ENCODE peak calls at places on chromosomes 12 and 14, in four cellular contexts. H, M, W and T are unnamed samples.

GRCh38 chr12:119868992-119869391 is 8.1 kb downstream of the CIT start:
- DNase-seq in W (no peak), M (no peak), H (no peak), T (no peak)

GRCh38 chr12:5615760-5616159 is 183.9 kb downstream of the NTF3 start:
- DNase-seq in H (no peak), M (no peak), W (no peak), T (no peak)

GRCh38 chr14:22837750-22838538 is 1.6 kb downstream of the MMP14 start:
- DNase-seq in M (no peak), H (peak), W (no peak), T (no peak)

GRCh38 chr14:61565836-61566536 is 129.3 kb upstream of the HIF1A start:
- DNase-seq in W (no peak), H (no peak), M (no peak), T (no peak)

GRCh38 chr12:69476276-69477017 is 6.3 kb downstream of the FRS2 start:
- DNase-seq in W (peak), H (no peak), M (no peak), T (no peak)

GRCh38 chr12:77728018-77728417 is 102.7 kb upstream of the NAV3 start:
- DNase-seq in W (no peak), H (no peak), M (no peak), T (no peak)

GRCh38 chr12:72084061-72084460 is 145.4 kb downstream of the TPH2 start:
- DNase-seq in W (no peak), H (no peak), M (no peak), T (no peak)

GRCh38 chr14:43795600-43796228 is 711.4 kb downstream of the FSCB start:
- DNase-seq in H (no peak), W (peak), M (no peak), T (no peak)

GRCh38 chr12:47032644-47033043 is 46.8 kb upstream of the PCED1B start:
- DNase-seq in W (peak), M (peak), H (no peak), T (no peak)

GRCh38 chr12:31220633-31221565 is 105.1 kb downstream of the SINHCAF start:
- DNase-seq in M (no peak), W (no peak), H (no peak), T (no peak)

GRCh38 chr12:63304844-63305243 is 153.8 kb upstream of the AVPR1A start:
- DNase-seq in M (no peak), W (no peak), H (no peak), T (no peak)

GRCh38 chr12:15122349-15122748 is 98.9 kb downstream of the RERG start:
- DNase-seq in H (no peak), M (no peak), W (no peak), T (no peak)

GRCh38 chr12:87853448-87854003 is 175.7 kb downstream of the C12orf50 start:
- DNase-seq in M (no peak), H (no peak), W (no peak), T (no peak)

GRCh38 chr12:49232940-49233841 is 31.7 kb upstream of the TUBA1C start:
- DNase-seq in W (peak), H (peak), M (peak), T (no peak)

GRCh38 chr12:66044731-66045130 is 85.8 kb downstream of the LLPH start:
- DNase-seq in W (peak), H (no peak), M (no peak), T (no peak)

GRCh38 chr12:79174656-79175055 is 310.1 kb downstream of the SYT1 start:
- DNase-seq in M (no peak), H (no peak), W (peak), T (no peak)

GRCh38 chr12:3661028-3661427 is 91.9 kb downstream of the CRACR2A start:
- DNase-seq in W (peak), M (no peak), H (no peak), T (no peak)

GRCh38 chr12:112239881-112240280 is 114.5 kb downstream of the TRAFD1 start:
- DNase-seq in H (no peak), M (no peak), W (no peak), T (no peak)

GRCh38 chr14:24890716-24891115 is 159.2 kb downstream of the STXBP6 start:
- DNase-seq in H (no peak), W (no peak), M (no peak), T (no peak)

GRCh38 chr12:124466200-124467128 is 100.9 kb downstream of the NCOR2 start:
- DNase-seq in M (no peak), H (no peak), W (no peak), T (no peak)

GRCh38 chr12:17192721-17193120 is 586.8 kb upstream of the LMO3 start:
- DNase-seq in H (no peak), W (no peak), M (no peak), T (no peak)

GRCh38 chr14:51880810-51881580 is 20.6 kb downstream of the GNG2 start:
- DNase-seq in M (no peak), H (no peak), W (no peak), T (no peak)

GRCh38 chr12:1332327-1332726 is 262.1 kb downstream of the FBXL14 start:
- DNase-seq in W (peak), M (no peak), H (no peak), T (no peak)

GRCh38 chr12:71333418-71333817 is 106.2 kb upstream of the LGR5 start:
- DNase-seq in W (no peak), H (no peak), M (no peak), T (no peak)

GRCh38 chr12:80241576-80242273 is 142.4 kb downstream of the OTOGL start:
- DNase-seq in W (no peak), H (no peak), M (no peak), T (no peak)

GRCh38 chr12:112796067-112796466 is 4.5 kb downstream of the RPH3A start:
- DNase-seq in H (no peak), W (no peak), M (no peak), T (no peak)

GRCh38 chr14:68404652-68405183 is 388.1 kb downstream of the ZFP36L1 start:
- DNase-seq in M (no peak), W (no peak), H (no peak), T (no peak)

GRCh38 chr14:81516941-81517797 is 16.5 kb downstream of the SEL1L start:
- DNase-seq in H (no peak), W (peak), M (no peak), T (no peak)

GRCh38 chr12:94091624-94092023 is 56.8 kb upstream of the PLXNC1 start:
- DNase-seq in H (no peak), W (no peak), M (no peak), T (no peak)

DNA sequence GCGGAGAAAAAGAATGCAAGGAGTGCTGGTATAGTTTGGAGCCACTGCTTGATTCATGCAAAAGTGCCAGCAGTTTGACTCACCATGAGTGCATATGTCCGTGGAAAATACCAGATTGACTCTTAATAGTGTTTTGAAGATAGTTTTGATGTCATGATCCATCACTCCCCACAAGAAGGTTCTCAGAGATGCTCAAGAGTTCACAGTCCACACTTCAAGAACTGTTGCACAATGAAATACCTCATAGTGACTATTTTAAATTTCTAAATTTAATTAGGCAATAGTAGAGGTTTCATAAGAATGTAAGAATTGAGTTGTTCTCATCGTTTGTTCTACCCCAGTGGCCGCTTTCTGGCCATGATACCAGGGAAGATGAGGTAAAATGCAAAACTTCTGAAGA is 286.6 kb upstream of the RGS6 start:
- DNase-seq in M (no peak), H (no peak), W (no peak), T (no peak)
- TF ChIP-seq BRCA1 in M (no peak), H (no peak), W (no peak), T (no peak)

DNA sequence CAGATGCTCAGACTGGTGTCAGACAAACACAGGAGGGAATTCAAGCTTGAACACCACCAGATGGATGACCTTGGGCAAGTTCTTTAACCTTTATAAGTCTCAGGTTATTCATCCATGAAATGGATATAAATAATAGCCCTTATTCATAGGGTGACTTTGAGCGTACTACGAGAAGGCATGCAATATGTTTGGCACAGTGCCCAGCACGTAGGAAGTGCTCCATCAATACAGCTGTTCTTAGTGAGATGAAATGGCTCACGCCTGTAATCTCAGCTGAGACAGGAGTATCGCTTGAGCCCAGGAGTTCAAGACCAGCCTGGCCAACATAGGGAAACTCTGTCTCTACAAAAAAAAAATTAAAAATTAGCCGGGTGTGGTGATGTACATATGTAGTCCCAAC is 84.8 kb upstream of the FICD start:
- DNase-seq in W (no peak), H (no peak), M (no peak), T (no peak)
- TF ChIP-seq ATF2 in W (no peak), H (no peak), M (no peak), T (no peak)

GRCh38 chr14:50523271-50524041 is 8.9 kb downstream of the MAP4K5 start:
- DNase-seq in H (no peak), W (no peak), M (no peak), T (no peak)

GRCh38 chr14:50524071-50524470 is 8.3 kb downstream of the MAP4K5 start:
- DNase-seq in H (no peak), M (no peak), W (no peak), T (no peak)

GRCh38 chr14:50524731-50525510 is 7.4 kb downstream of the MAP4K5 start:
- DNase-seq in M (no peak), H (no peak), W (no peak), T (no peak)

GRCh38 chr14:50521912-50522341 is 10.4 kb downstream of the MAP4K5 start:
- DNase-seq in M (no peak), W (peak), H (no peak), T (no peak)

DNA sequence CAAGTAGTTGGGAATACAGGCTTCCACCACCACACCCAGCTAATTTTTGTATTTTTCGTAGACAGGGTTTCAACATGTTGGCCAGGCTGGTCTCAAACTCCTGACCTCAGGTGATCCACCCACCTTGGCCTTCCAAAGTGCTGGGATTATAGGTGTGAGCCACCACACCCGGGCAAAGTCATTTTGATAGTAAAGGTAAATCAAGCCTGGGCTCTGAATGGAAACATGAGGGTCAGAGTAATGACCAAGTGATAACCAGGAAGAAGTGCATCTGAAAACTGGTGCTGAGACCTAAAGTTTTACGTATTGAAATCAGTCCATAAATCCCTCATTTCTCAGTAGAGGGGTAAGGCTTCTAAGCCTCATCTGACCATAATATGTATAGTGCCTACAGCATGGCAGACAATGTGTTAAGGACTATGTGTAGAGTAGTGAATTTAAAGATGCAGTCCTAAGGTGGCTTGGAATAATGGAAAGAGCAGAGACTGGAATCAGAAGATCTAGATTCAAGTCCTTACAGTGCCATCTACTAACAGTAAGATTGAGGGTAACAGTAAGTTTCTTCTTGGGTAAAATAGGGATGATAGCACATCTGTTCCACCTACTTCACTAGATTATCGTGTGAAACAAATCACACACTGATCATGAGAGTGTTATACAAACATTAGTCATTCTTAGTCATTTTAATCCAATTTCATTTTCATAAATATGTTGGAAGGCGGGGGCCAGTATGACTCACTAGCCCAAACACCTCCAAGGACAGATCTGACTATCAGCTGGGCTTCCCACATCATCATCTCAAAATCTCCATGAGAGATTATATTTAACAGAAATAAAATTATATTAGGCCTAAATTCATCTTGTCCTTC is 11.2 kb downstream of the MAP4K5 start:
- DNase-seq in H (no peak), W (no peak), M (no peak), T (peak)
- TF ChIP-seq BRCA1 in H (no peak), W (no peak), M (no peak), T (no peak)

GRCh38 chr14:98368214-98368613 is 903.8 kb downstream of the BCL11B start:
- DNase-seq in H (no peak), M (no peak), W (no peak), T (no peak)
- TF ChIP-seq ATF2 in H (no peak), M (no peak), W (no peak), T (no peak)

GRCh38 chr14:19729359-19729758 is 14.0 kb upstream of the OR4Q3 start:
- DNase-seq in W (no peak), M (no peak), H (no peak), T (no peak)
- TF ChIP-seq BRCA1 in W (no peak), M (no peak), H (no peak), T (no peak)

DNA sequence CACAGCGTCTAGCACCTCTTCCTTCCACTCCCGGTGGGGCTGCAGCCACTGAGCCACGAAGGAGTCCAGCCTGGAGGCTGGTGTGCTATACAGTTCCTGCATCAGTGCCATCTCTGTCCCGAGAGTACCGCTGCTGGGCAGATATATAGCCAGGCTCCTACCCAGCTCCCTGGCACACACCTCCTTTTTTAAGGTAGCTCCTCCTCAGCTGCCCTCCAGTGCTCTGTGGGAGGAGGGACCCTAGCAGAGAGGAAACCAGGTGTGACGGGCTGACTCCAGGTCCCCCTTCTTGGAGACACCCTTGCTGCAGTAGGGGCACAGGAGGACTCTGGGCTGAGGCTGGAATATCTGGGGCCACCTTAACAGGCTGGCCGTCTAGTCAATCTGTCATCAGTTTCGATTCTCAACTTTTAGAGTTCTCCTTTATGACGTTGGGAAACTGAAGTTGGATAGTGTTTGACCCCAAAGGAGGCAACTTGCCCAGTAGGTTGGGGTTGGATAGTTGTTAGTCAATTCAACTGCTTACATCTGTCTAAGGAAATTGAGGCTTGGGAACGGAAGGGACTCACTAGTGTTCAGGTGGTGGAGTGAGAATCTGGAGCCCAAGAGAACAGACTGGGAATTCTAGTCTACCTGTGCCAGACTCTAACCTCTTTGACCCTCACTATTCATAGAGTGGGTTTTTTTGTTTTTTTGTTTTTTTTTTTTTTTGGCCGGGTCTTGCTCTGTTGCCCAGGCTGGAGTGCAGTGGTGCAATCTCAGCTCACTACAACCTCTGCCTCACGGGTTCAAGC is at the start of gene OASL:
- DNase-seq in H (no peak), M (no peak), W (no peak), T (peak)
- TF ChIP-seq ATF2 in H (no peak), M (no peak), W (no peak), T (no peak)

DNA sequence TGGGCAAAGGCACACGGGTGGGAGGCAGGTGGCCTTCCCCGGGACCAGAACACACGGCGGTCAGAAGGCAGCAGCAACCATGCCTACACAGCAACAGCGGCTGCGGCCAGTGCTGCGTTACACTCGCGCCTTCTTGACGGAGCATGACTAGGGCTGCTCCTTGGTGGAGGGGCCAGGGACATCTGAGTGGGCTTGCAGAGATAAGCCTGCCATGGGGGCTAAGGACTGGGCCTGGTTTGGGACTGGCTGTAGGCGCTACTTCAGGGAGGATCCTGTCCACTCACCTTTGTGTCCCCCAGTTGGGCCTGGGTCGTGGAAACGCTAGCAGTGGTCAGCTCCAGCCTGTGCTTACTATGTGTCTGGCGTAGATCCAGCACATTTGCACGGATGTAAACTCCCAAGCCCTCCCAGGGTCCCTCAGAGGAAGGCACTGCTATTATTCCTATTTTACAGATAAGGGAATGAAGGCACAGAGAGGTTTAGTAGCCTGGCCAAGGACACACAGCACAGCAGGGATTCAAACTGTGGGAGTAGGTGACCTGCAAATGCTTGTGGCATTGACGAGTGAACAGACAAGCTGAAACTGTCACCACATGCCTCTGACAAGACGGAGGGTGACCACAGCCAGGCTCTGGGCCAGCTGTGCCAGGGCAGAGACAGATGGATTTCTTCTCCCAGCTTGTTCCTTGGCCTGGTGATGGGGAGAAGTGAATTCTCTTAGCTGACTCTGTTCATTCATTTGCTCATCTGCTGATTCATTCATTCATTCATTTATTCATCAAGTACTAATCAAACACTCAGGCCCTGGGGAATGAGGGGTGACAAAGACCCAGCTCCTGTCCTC is 31.9 kb upstream of the DLK1 start:
- DNase-seq in W (no peak), H (no peak), M (no peak), T (no peak)
- TF ChIP-seq BRCA1 in W (no peak), H (no peak), M (no peak), T (no peak)

GRCh38 chr14:75059642-75060041 is 4.2 kb downstream of the ACYP1 start:
- DNase-seq in W (no peak), M (no peak), H (no peak), T (no peak)
- TF ChIP-seq ATF2 in W (no peak), M (no peak), H (no peak), T (no peak)

GRCh38 chr12:90393654-90394053 is 561.3 kb downstream of the CCER1 start:
- DNase-seq in M (no peak), W (no peak), H (no peak), T (no peak)

GRCh38 chr12:90393089-90393488 is 561.9 kb downstream of the CCER1 start:
- DNase-seq in W (no peak), M (no peak), H (no peak), T (no peak)

GRCh38 chr12:90396556-90396955 is 558.4 kb downstream of the CCER1 start:
- DNase-seq in M (no peak), H (no peak), W (no peak), T (no peak)

DNA sequence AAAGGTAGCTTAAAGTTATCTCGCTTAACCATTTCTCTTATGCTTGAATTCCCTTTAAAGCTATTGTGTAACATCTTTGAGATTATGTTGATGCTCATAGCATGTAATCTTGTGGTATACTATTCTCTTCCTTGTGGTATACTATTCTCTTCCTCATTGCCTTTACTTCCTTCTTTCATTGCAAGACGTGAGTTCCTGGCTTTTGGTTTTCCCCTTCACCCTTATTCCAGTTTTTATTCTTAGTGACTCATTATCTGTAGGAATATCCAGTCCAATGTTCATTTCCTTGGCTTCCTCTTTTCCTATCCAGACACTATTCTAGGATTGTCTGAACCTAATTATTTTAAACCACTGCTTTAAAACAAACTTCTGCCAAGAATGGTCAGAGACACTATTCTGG is 564.0 kb downstream of the CCER1 start:
- DNase-seq in H (no peak), M (no peak), W (no peak), T (no peak)
- TF ChIP-seq BRCA1 in H (no peak), M (no peak), W (no peak), T (no peak)

DNA sequence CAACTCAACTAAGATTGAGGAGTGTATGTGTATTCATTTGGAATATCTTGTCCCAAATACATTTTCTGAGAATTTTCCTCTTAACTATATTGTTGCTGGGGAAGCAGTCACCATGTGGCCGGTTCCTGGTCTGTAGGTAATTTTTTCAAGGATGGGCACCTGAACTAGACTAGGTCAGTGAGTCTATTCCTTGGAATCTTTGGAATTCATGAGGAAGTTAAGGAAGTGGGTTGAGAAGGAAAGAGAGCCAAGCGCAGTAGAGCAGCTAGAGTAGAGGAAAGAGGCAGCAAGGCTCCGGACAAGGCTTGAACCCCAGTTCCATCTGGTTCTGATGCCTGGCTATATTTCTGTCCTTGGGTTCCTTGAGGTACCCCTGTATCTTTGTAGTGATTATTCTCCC is 183.7 kb downstream of the DACT1 start:
- DNase-seq in W (no peak), M (no peak), H (no peak), T (no peak)
- TF ChIP-seq ATF2 in W (no peak), M (no peak), H (no peak), T (no peak)